ENCODE peak calls at places on chromosomes 5 and 9, in six cellular contexts. V is fibroblast of mammary gland; S is heart left ventricle; F is CD8-positive, alpha-beta T cell; D is breast epithelium; P is esophagus muscularis mucosa. E is an unnamed sample.

GRCh38 chr5:139543423-139543991 is 17.6 kb upstream of the UBE2D2 start:
- DNase-seq in F (peak), P (no peak), D (no peak), V (no peak), S (peak), E (no peak)

GRCh38 chr5:55220433-55221185 is 6.5 kb downstream of the MCIDAS start:
- DNase-seq in F (no peak), P (no peak), V (peak), D (no peak), S (no peak), E (no peak)

GRCh38 chr5:62596691-62597090 is 18.1 kb downstream of the LRRC70 start:
- DNase-seq in F (no peak), D (no peak), P (no peak), S (no peak), V (peak), E (no peak)

GRCh38 chr5:155070781-155071180 is 57.2 kb downstream of the KIF4B start:
- DNase-seq in D (no peak), F (no peak), P (no peak), S (no peak), V (no peak), E (no peak)

GRCh38 chr5:175692996-175693700 is 35.3 kb downstream of the HRH2 start:
- DNase-seq in S (no peak), V (no peak), P (no peak), D (no peak), F (no peak), E (no peak)

GRCh38 chr5:52342361-52342760 is 445.4 kb upstream of the ITGA1 start:
- DNase-seq in P (no peak), S (no peak), F (no peak), D (no peak), V (no peak), E (no peak)

GRCh38 chr9:108469654-108470053 is 386.1 kb downstream of the ACTL7B start:
- DNase-seq in P (no peak), V (peak), S (no peak), F (no peak), D (no peak), E (no peak)

GRCh38 chr9:72577212-72577753 is 55.9 kb downstream of the TMC1 start:
- DNase-seq in F (no peak), V (peak), D (no peak), S (no peak), P (no peak), E (peak)

GRCh38 chr5:139565411-139566305 is 4.5 kb downstream of the UBE2D2 start:
- DNase-seq in D (no peak), S (no peak), P (no peak), V (peak), F (peak), E (peak)

GRCh38 chr9:71663216-71663615 is 105.1 kb downstream of the CEMIP2 start:
- DNase-seq in V (no peak), F (no peak), D (no peak), S (no peak), P (no peak), E (no peak)

GRCh38 chr9:106945727-106946690 is 83.0 kb downstream of the ZNF462 start:
- DNase-seq in V (peak), P (no peak), D (no peak), F (no peak), S (no peak), E (peak)

GRCh38 chr5:143776951-143777350 is 35.0 kb upstream of the HMHB1 start:
- DNase-seq in D (no peak), S (no peak), P (no peak), F (no peak), V (no peak), E (no peak)

GRCh38 chr5:73783823-73784222 is 157.8 kb downstream of the ARHGEF28 start:
- DNase-seq in V (peak), F (no peak), P (no peak), D (no peak), S (no peak), E (no peak)

GRCh38 chr5:10610058-10610457 is 46.2 kb downstream of the ANKRD33B start:
- DNase-seq in F (no peak), D (no peak), V (no peak), S (no peak), P (no peak), E (no peak)

GRCh38 chr5:10607023-10607665 is 43.3 kb downstream of the ANKRD33B start:
- DNase-seq in D (no peak), S (peak), V (no peak), F (no peak), P (no peak), E (no peak)

GRCh38 chr5:10604975-10605374 is 41.1 kb downstream of the ANKRD33B start:
- DNase-seq in D (no peak), V (no peak), P (no peak), F (no peak), S (no peak), E (no peak)

GRCh38 chr5:10611290-10611689 is 47.4 kb downstream of the ANKRD33B start:
- DNase-seq in V (no peak), F (no peak), P (no peak), S (no peak), D (no peak), E (no peak)

GRCh38 chr5:10607666-10608442 is 44.0 kb downstream of the ANKRD33B start:
- DNase-seq in V (peak), P (no peak), D (no peak), S (peak), F (no peak), E (peak)
- TF ChIP-seq CTCF in V (peak), P (no peak), D (no peak), S (peak), F (no peak), E (peak)

DNA sequence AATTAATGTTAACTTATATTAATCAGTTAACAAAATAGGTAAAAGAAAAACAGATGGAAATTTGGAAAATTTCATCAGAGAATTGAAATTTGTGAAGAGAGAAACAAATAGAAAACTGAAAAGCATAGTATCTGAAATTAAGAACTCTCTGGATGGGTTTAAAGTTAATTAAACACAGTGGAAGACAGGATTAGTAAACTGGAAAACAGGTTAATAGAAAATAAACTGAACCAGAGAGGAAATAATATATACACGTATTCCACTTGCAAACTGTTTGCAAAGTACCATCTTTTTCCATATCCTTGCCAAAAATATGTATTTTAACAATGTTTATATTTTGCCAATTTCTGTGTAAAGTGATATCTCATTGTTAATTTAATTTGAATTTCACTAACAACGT is 257.5 kb downstream of the CD180 start:
- DNase-seq in F (no peak), S (no peak), D (no peak), V (no peak), P (no peak), E (no peak)
- TF ChIP-seq CTCF in F (no peak), S (no peak), D (no peak), V (no peak), P (no peak), E (no peak)

DNA sequence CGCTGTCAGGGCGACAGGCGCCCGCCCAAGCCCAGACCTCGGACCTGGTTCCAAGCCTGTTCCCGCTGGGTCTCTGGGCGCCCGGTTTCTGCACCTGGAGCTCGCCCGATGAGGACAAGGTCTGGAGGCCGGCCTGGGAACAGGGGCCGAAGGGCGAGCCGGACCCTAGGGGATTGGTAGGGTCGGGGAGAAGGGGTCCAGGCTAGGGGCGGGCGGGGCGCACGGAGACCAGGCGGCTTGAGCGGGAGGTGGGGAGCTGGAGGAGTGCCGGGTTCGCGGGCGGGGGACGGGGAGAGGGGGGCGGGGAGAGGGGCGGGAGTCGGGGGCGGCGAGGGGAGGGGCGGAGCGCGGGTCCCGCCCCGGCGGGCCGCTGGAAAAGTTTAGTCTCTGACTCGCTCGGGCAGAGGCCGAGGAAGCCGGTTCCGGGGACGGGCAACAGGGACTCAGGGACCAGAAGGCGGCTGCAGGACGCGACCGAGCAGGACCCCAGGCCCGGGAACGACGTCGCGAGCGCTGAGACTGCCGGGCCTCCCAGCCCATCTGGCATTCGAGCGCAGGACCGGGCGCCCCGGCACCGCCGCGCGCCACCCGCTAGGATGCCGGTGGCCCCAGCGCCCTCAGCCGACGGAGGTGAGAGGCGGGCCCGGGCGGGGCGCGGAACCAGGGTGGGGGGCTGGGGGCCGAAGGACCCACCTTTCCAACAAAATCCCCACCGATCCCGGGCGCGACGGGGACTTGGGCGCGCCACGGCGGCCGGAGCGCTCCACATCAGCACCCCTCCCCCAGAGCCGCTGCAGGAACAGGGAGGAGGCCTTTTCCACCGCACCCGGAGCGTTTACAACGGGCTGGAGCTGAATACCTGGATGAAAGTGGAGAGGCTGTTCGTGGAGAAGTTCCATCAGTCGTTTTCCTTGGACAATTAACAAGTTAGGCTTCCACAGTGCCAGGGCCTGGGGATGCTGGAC is at the start of gene S1PR3:
- DNase-seq in D (no peak), P (no peak), V (peak), S (peak), F (no peak), E (no peak)
- TF ChIP-seq CTCF in D (no peak), P (no peak), V (no peak), S (no peak), F (no peak), E (no peak)

DNA sequence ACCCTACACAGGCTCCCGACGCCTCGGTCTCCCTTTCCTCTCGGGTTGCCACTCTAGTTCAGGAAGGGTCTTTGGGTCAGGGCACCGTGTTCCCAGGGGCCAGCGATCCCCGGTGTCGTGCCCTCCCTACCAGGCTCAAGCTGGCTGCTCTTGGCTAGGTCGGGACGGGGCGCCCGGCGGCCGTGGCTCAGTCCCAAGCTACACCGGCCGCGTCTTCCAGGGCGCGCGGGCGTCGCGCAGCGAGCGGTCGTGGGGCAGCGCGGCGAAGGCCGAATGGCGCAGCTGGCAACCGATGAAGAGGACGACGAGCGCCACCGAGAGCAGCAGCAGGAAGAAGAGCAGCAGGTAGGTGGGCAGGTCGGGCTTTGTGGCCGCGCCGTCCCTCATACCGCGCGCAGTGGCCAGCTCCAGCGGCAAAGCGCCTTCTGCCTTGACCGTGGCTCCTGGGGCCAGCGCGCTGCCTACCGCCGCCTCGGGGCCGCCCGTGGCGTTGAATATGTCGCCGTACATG is 892 bp downstream of the SMIM32 start:
- DNase-seq in P (no peak), V (no peak), S (no peak), F (no peak), D (no peak), E (no peak)
- TF ChIP-seq CTCF in P (no peak), V (no peak), S (no peak), F (no peak), D (no peak), E (no peak)

GRCh38 chr5:75335952-75336624 is 932 bp upstream of the HMGCR start:
- DNase-seq in S (peak), P (no peak), D (peak), F (no peak), V (peak), E (peak)

GRCh38 chr5:75335486-75335885 is 1.5 kb upstream of the HMGCR start:
- DNase-seq in S (no peak), F (no peak), P (no peak), V (no peak), D (no peak), E (no peak)

GRCh38 chr5:75337366-75338021 is 474 bp downstream of the HMGCR start:
- DNase-seq in S (no peak), D (peak), F (no peak), V (peak), P (no peak), E (no peak)

GRCh38 chr5:75338408-75338807 is 1.4 kb downstream of the HMGCR start:
- DNase-seq in F (no peak), V (no peak), P (no peak), D (no peak), S (no peak), E (no peak)

GRCh38 chr5:75336625-75337336 is at the start of gene HMGCR:
- DNase-seq in V (peak), S (peak), F (peak), P (peak), D (peak), E (peak)
- TF ChIP-seq CTCF in V (peak), S (peak), F (no peak), P (peak), D (no peak), E (peak)

GRCh38 chr5:152270117-152270516 is 135.0 kb downstream of the NMUR2 start:
- DNase-seq in V (no peak), F (no peak), S (no peak), P (no peak), D (peak), E (no peak)

GRCh38 chr5:152269533-152269932 is 135.5 kb downstream of the NMUR2 start:
- DNase-seq in V (no peak), S (no peak), P (no peak), D (no peak), F (no peak), E (no peak)

GRCh38 chr5:152274206-152274605 is 130.9 kb downstream of the NMUR2 start:
- DNase-seq in P (no peak), V (no peak), D (no peak), F (no peak), S (no peak), E (no peak)

GRCh38 chr5:152271420-152271819 is 133.7 kb downstream of the NMUR2 start:
- DNase-seq in D (peak), F (no peak), S (peak), P (no peak), V (peak), E (no peak)
- TF ChIP-seq CTCF in D (no peak), F (no peak), S (peak), P (no peak), V (no peak), E (no peak)

DNA sequence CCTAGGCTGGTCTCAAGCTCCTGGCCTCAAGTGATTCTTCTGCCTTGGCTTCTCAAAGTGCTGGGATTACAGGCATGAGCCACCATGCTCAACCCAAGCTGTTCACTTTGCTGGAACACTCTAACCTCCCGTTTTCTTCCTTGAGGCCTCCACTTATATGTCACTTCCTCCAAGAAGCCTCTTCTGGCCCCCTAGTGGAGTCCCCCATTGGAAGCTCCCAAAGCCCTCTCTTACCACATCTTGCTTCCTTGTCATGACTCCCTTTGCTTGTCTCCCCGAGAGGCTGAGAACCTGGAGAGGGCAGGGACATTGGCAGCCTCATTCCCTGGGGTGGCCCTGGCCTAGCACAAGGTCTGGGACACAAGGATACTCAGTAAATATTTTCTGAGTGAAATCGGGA is 80.8 kb downstream of the PDE6A start:
- DNase-seq in V (no peak), P (no peak), D (no peak), F (no peak), S (no peak), E (no peak)
- TF ChIP-seq CTCF in V (no peak), P (no peak), D (no peak), F (no peak), S (no peak), E (no peak)

DNA sequence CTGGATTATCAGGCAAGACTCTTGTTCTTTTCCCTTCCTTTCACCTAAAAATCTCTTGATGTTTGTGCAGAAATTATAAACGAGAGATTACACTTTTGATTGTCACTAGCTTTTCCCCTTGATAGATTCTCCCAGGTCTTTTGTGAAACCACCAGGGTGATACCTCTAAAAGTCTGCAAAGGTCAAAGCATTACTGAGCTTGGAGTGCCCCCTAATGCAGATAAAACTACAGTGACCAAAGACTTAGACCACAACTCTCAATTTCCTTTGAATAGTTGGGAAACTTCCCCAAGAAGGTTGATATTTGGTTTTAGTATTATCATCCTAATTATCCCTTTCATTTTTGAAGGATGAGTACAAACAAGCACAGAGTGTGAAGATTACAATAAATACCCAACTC is 173.1 kb downstream of the CYLC2 start:
- DNase-seq in V (no peak), F (no peak), P (no peak), S (no peak), D (no peak), E (no peak)
- TF ChIP-seq CTCF in V (no peak), F (no peak), P (no peak), S (no peak), D (no peak), E (no peak)

DNA sequence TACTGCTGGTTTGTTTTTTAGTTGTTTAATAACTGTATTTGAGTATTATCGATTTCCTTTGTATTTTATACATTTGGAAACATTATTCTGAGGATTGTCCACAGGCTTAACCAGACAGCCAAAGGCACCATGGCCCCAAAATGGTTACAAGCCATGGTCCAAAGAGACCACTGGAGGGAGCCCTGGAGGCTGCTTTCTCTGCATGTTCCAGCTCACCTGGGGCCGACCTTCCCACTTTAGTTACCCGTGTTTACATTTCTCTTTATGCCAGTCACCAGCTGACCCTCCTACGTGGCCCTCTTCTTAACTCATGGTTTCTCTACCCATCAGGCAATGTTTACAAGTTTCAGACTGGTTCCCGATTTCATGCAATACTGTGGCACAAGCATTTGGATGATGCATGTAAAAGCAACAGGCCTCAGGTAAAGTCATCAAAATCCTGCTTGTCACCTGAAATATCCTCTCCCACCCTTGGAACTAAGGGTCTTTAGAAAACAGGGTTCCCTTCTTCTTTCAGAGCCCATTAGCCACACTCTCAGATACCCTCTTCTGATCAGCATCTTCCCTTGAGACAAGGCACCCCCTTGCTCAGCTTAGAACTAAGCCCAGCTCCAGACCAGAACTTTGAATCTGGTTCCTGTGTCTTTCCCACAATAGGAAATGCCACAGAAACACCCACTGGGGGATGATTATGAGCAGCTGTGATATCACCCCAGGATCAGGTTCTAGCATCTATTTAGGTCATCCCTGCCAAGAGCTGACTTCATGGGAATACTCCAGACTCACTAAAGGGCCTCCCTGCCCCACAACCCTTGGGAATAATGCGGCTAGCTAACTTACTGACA is 49.9 kb upstream of the GARNL3 start:
- DNase-seq in V (peak), S (no peak), D (peak), P (no peak), F (peak), E (peak)
- TF ChIP-seq CTCF in V (peak), S (peak), D (peak), P (peak), F (peak), E (peak)

E was measured in AG09319.